ENCODE peak calls at places on chromosomes 6 and 20, in ten cellular contexts. D is WERI-Rb-1; R is RWPE2; W is astrocyte of the cerebellum; E is mammary epithelial cell; Q is CD8-positive, alpha-beta T cell; T is astrocyte of the spinal cord; O is stomach; F is AG04450; N is WTC11. S is an unnamed sample.

GRCh38 chr6:2179950-2180349 is 65.5 kb downstream of the GMDS start:
- DNase-seq in T (no peak), O (no peak), F (no peak), Q (no peak), W (no peak), D (no peak), R (no peak), E (peak; percentile 39), N (no peak), S (peak; percentile 23)

GRCh38 chr6:1123406-1123805 is 188.5 kb upstream of the FOXQ1 start:
- DNase-seq in O (no peak), D (no peak), R (no peak), Q (no peak), W (no peak), E (no peak), F (no peak), N (no peak), T (no peak), S (no peak)

GRCh38 chr20:57638173-57638894 is 18.1 kb upstream of the ZBP1 start:
- DNase-seq in N (no peak), Q (no peak), R (no peak), W (no peak), T (no peak), E (no peak), O (no peak), F (no peak), D (no peak), S (no peak)

GRCh38 chr6:167761794-167762258 is 64.9 kb upstream of the AFDN start:
- DNase-seq in N (no peak), T (no peak), O (no peak), Q (no peak), F (no peak), E (no peak), D (no peak), W (no peak), R (no peak), S (no peak)

GRCh38 chr6:154039231-154039842 is at the start of gene OPRM1:
- DNase-seq in T (peak; percentile 40), E (peak; percentile 24), O (peak; percentile 37), N (peak; percentile 93), Q (peak; percentile 48), R (peak; percentile 62), W (peak; percentile 28), F (no peak), D (no peak), S (no peak)

GRCh38 chr6:111076024-111076680 is 11.2 kb upstream of the SLC16A10 start:
- DNase-seq in N (no peak), T (no peak), Q (no peak), R (no peak), E (no peak), O (no peak), W (no peak), F (no peak), D (no peak), S (no peak)

GRCh38 chr6:11632231-11632630 is 94.7 kb downstream of the TMEM170B start:
- DNase-seq in D (no peak), N (no peak), F (no peak), R (no peak), O (peak; percentile 72), T (no peak), E (peak; percentile 29), W (no peak), Q (no peak), S (no peak)

GRCh38 chr20:25058797-25059486 is 1.0 kb upstream of the ACSS1 start:
- DNase-seq in E (no peak), D (no peak), Q (no peak), O (peak; percentile 25), F (no peak), R (peak; percentile 35), T (peak; percentile 30), N (no peak), W (no peak), S (no peak)

GRCh38 chr20:4869290-4870193 is 131.8 kb downstream of the SLC23A2 start:
- DNase-seq in W (no peak), T (peak; percentile 7), O (no peak), D (no peak), F (peak; percentile 49), N (no peak), R (no peak), E (no peak), Q (no peak), S (no peak)

GRCh38 chr6:117089604-117090003 is 175.8 kb upstream of the VGLL2 start:
- DNase-seq in W (no peak), D (no peak), R (no peak), N (no peak), T (no peak), Q (no peak), F (no peak), E (no peak), O (no peak), S (no peak)

GRCh38 chr20:61875221-61875885 is 190.3 kb downstream of the TAF4 start:
- DNase-seq in T (no peak), F (no peak), D (peak; percentile 21), R (no peak), E (no peak), Q (no peak), W (no peak), N (peak; percentile 37), O (no peak), S (no peak)

GRCh38 chr6:143236151-143236788 is 175.6 kb downstream of the AIG1 start:
- DNase-seq in T (peak; percentile 51), R (no peak), O (no peak), D (peak; percentile 84), Q (no peak), F (no peak), E (no peak), W (no peak), N (peak; percentile 17), S (no peak)

GRCh38 chr6:37149750-37150149 is 20.2 kb upstream of the PIM1 start:
- DNase-seq in W (no peak), Q (no peak), R (no peak), F (no peak), N (no peak), E (no peak), O (no peak), T (no peak), D (no peak), S (no peak)

GRCh38 chr6:128806274-128806673 is 76.7 kb upstream of the LAMA2 start:
- DNase-seq in D (no peak), R (no peak), F (no peak), T (no peak), W (no peak), O (no peak), Q (no peak), N (no peak), E (peak; percentile 3), S (no peak)

GRCh38 chr20:23180451-23180921 is 94.4 kb upstream of the CD93 start:
- DNase-seq in O (no peak), Q (no peak), W (no peak), F (no peak), E (no peak), D (no peak), R (no peak), T (no peak), N (no peak), S (no peak)
- TF ChIP-seq CTCF in O (no peak), Q (no peak), W (no peak), F (no peak), E (no peak), D (no peak), R (no peak), T (no peak), N (no peak), S (no peak)

GRCh38 chr20:2914160-2914559 is 40.9 kb downstream of the PTPRA start:
- DNase-seq in F (no peak), R (no peak), O (no peak), Q (no peak), N (no peak), T (peak; percentile 19), E (peak; percentile 18), W (peak; percentile 4), D (peak; percentile 22), S (no peak)
- TF ChIP-seq CTCF in F (no peak), R (peak; percentile 57), O (no peak), Q (no peak), N (no peak), T (peak; percentile 14), E (no peak), W (no peak), D (peak; percentile 48), S (no peak)

GRCh38 chr20:10474606-10475184 is 39.6 kb downstream of the SLX4IP start:
- DNase-seq in O (no peak), N (no peak), T (no peak), Q (no peak), D (no peak), W (no peak), F (no peak), E (no peak), R (no peak), S (no peak)
- TF ChIP-seq CTCF in O (no peak), N (no peak), T (no peak), Q (no peak), D (no peak), W (no peak), F (no peak), E (no peak), R (no peak), S (no peak)

GRCh38 chr20:16369441-16369840 is 203.8 kb downstream of the KIF16B start:
- DNase-seq in N (no peak), D (no peak), Q (no peak), E (no peak), W (no peak), O (no peak), F (no peak), T (no peak), R (no peak), S (no peak)

GRCh38 chr20:16366548-16366947 is 206.7 kb downstream of the KIF16B start:
- DNase-seq in D (no peak), F (no peak), E (no peak), N (no peak), T (no peak), O (no peak), W (no peak), R (no peak), Q (no peak), S (no peak)

GRCh38 chr20:16368645-16369292 is 204.5 kb downstream of the KIF16B start:
- DNase-seq in D (no peak), R (no peak), T (peak; percentile 59), O (no peak), Q (no peak), W (no peak), F (peak; percentile 32), E (no peak), N (no peak), S (no peak)

GRCh38 chr20:16363832-16364687 is 209.2 kb downstream of the KIF16B start:
- DNase-seq in D (no peak), Q (no peak), T (no peak), W (no peak), N (no peak), F (no peak), R (no peak), O (no peak), E (no peak), S (peak; percentile 70)

DNA sequence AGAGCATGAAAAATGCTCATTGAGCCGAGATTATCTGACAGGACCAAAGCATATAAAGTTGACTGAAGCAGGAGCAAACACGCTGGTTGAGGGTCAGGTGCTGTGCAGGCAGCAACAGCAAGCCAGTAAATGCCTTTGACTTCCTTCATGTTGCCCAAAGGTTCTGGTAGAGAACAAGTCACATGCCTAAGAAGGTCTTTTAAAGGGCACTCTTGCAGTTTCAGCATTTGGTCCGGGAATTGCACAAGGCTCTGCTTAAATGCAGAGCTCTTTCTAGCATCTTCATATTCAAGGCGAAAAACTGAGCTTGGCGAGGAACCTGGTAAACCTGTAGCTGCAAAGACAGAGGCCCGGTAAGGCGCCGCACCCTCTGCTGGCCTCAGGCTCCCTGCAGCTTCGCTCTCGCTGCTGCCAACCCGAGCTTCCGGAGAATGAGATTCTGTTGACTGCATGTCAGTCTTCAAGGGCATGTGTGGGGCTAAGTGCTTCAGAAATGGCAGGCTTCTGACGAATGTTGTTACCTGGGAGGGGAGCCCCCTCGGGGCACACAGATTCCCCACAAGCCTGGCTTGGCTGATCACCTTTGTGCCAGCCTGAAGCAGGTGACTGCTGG is 205.2 kb downstream of the KIF16B start:
- DNase-seq in Q (no peak), D (no peak), R (no peak), N (no peak), O (no peak), T (no peak), E (no peak), W (no peak), F (no peak), S (no peak)
- TF ChIP-seq CTCF in Q (no peak), D (no peak), R (no peak), N (no peak), O (no peak), T (no peak), E (no peak), W (no peak), F (no peak), S (no peak)